ENCODE peak calls at places on chromosomes 4 and X, in seven cellular contexts. C, K, N, M, B, V and W are unnamed samples.

GRCh38 chr4:42446823-42447222 is 49.5 kb downstream of the SHISA3 start:
- DNase-seq in M (no peak), K (no peak), C (no peak), V (no peak), N (no peak), B (no peak), W (no peak)

GRCh38 chrX:66684196-66684595 is 45.3 kb upstream of the EDA2R start:
- DNase-seq in M (no peak), K (no peak), V (no peak), C (no peak), B (no peak), N (no peak), W (no peak)

GRCh38 chr4:6179362-6179761 is 21.0 kb downstream of the JAKMIP1 start:
- DNase-seq in M (no peak), C (no peak), B (no peak), V (no peak), K (no peak), N (no peak), W (no peak)

GRCh38 chr4:84965558-84966381 is 720 bp downstream of the WDFY3 start:
- DNase-seq in C (no peak), N (no peak), B (peak; percentile 39), M (peak; percentile 31), V (peak; percentile 70), K (peak; percentile 66), W (peak; percentile 58)

GRCh38 chrX:155113097-155113496 is 41.8 kb downstream of the BRCC3 start:
- DNase-seq in N (no peak), C (no peak), B (no peak), M (no peak), K (no peak), V (no peak), W (no peak)

GRCh38 chrX:18899796-18900380 is 84.0 kb downstream of the PHKA2 start:
- DNase-seq in M (no peak), V (peak; percentile 69), N (no peak), B (no peak), K (no peak), C (no peak), W (no peak)

GRCh38 chr4:8427761-8428287 is 12.7 kb downstream of the ACOX3 start:
- DNase-seq in C (no peak), N (no peak), K (peak; percentile 34), M (no peak), B (peak; percentile 53), V (peak; percentile 54), W (no peak)

GRCh38 chr4:133149932-133150642 is 993 bp downstream of the PCDH10 start:
- DNase-seq in V (peak; percentile 18), C (no peak), B (no peak), M (no peak), K (no peak), N (no peak), W (no peak)

GRCh38 chr4:102253860-102254259 is 91.4 kb downstream of the SLC39A8 start:
- DNase-seq in N (no peak), V (no peak), K (no peak), C (no peak), M (no peak), B (no peak), W (no peak)

GRCh38 chr4:48337726-48338125 is 3.6 kb upstream of the SLAIN2 start:
- DNase-seq in B (peak; percentile 95), K (no peak), N (no peak), M (no peak), V (no peak), C (no peak), W (no peak)

GRCh38 chrX:72048515-72049455 is 82.9 kb downstream of the RTL5 start:
- DNase-seq in K (no peak), C (peak; percentile 1), N (no peak), V (no peak), M (no peak), B (no peak), W (no peak)

GRCh38 chr4:6474053-6474568 is 1.7 kb upstream of the PPP2R2C start:
- DNase-seq in V (peak; percentile 27), C (no peak), K (no peak), N (no peak), M (no peak), B (no peak), W (no peak)